ENCODE peak calls at places on chromosomes 6 and 20, in seven cellular contexts. V is AML-193, S is NT2/D1, H is NCI-H345, U is iris pigment epithelial cell, K is psoas muscle, T is amniotic epithelial cell. A is an unnamed sample.

GRCh38 chr6:113184736-113185135 is 672.4 kb upstream of the MARCKS start:
- DNase-seq in V (no peak), K (no peak), U (peak; percentile 6), H (no peak), T (no peak), S (no peak), A (no peak)

GRCh38 chr20:61937146-61937962 is 128.3 kb downstream of the TAF4 start:
- DNase-seq in K (no peak), S (no peak), U (no peak), T (no peak), H (no peak), V (no peak), A (no peak)

GRCh38 chr20:9792674-9793073 is 46.2 kb downstream of the PAK5 start:
- DNase-seq in U (no peak), K (no peak), H (no peak), S (no peak), T (no peak), V (no peak), A (no peak)

GRCh38 chr6:30131947-30132497 is 3.9 kb upstream of the TRIM40 start:
- DNase-seq in U (no peak), K (no peak), H (no peak), V (no peak), T (no peak), S (no peak), A (no peak)

GRCh38 chr6:121885399-121886152 is 450.1 kb downstream of the GJA1 start:
- DNase-seq in T (peak; percentile 94), H (no peak), U (peak; percentile 89), V (no peak), S (no peak), K (no peak), A (no peak)

GRCh38 chr6:5361371-5361770 is 100.1 kb downstream of the FARS2 start:
- DNase-seq in V (no peak), U (peak; percentile 5), H (no peak), K (no peak), T (no peak), S (no peak), A (no peak)

GRCh38 chr6:116105247-116105646 is 4.6 kb downstream of the NT5DC1 start:
- DNase-seq in S (no peak), V (no peak), H (no peak), K (no peak), U (no peak), T (no peak), A (no peak)

GRCh38 chr6:7100751-7101078 is 7.0 kb upstream of the RREB1 start:
- DNase-seq in S (no peak), K (no peak), T (no peak), U (no peak), V (no peak), H (no peak), A (no peak)

GRCh38 chr6:43922423-43923375 is 152.7 kb downstream of the VEGFA start:
- DNase-seq in H (no peak), U (no peak), S (no peak), T (no peak), K (no peak), V (no peak), A (no peak)

GRCh38 chr6:156848533-156848932 is 71.4 kb downstream of the ARID1B start:
- DNase-seq in S (no peak), U (no peak), H (peak; percentile 69), T (no peak), V (no peak), K (peak; percentile 48), A (peak; percentile 58)

GRCh38 chr20:58219342-58219700 is 9.1 kb downstream of the ANKRD60 start:
- DNase-seq in S (no peak), U (peak; percentile 94), V (no peak), T (peak; percentile 89), K (no peak), H (no peak), A (no peak)

GRCh38 chr6:40307712-40308111 is 279.5 kb downstream of the LRFN2 start:
- DNase-seq in K (no peak), H (no peak), T (no peak), U (no peak), S (no peak), V (no peak), A (no peak)

GRCh38 chr6:88823998-88824397 is 139.4 kb downstream of the RNGTT start:
- DNase-seq in T (peak; percentile 19), S (no peak), H (peak; percentile 3), K (no peak), V (no peak), U (peak; percentile 74), A (no peak)

GRCh38 chr20:41327178-41327577 is 9.6 kb upstream of the ZHX3 start:
- DNase-seq in T (no peak), U (no peak), K (no peak), H (no peak), V (no peak), S (no peak), A (no peak)

GRCh38 chr6:87901613-87902012 is 146.0 kb upstream of the SPACA1 start:
- DNase-seq in K (no peak), H (no peak), V (no peak), T (no peak), S (no peak), U (no peak), A (no peak)

GRCh38 chr6:106114492-106114891 is 28.4 kb downstream of the PRDM1 start:
- DNase-seq in U (no peak), S (no peak), H (no peak), K (no peak), V (no peak), T (no peak), A (no peak)

GRCh38 chr20:62214067-62214466 is 6.0 kb downstream of the HRH3 start:
- DNase-seq in H (peak; percentile 63), K (no peak), U (no peak), T (no peak), V (no peak), S (no peak), A (no peak)

GRCh38 chr6:6891949-6892461 is 215.8 kb upstream of the RREB1 start:
- DNase-seq in V (peak; percentile 55), T (peak; percentile 72), S (no peak), H (peak; percentile 2), U (peak; percentile 26), K (peak; percentile 34), A (no peak)